ENCODE peak calls at places on chromosomes 1 and 21, in five cellular contexts. S, U, T, F and D are unnamed samples.

GRCh38 chr1:75342799-75343198 is 208.6 kb downstream of the LHX8 start:
- DNase-seq in U (no peak), S (no peak), F (no peak), T (no peak), D (no peak)

GRCh38 chr1:64038965-64039926 is 164.2 kb upstream of the UBE2U start:
- DNase-seq in U (peak; percentile 63), F (peak; percentile 86), T (no peak), S (peak; percentile 98), D (no peak)

GRCh38 chr1:37793773-37794371 is at the start of gene MANEAL:
- DNase-seq in T (peak; percentile 86), F (no peak), S (peak; percentile 26), U (peak; percentile 67), D (peak; percentile 81)

GRCh38 chr1:192906334-192906733 is 97.5 kb downstream of the RGS2 start:
- DNase-seq in S (no peak), U (no peak), T (no peak), F (no peak), D (no peak)

GRCh38 chr1:179230251-179230650 is 774 bp upstream of the ABL2 start:
- DNase-seq in S (peak; percentile 64), U (no peak), T (peak; percentile 29), F (no peak), D (no peak)

GRCh38 chr1:114236517-114236916 is 82.8 kb upstream of the SYT6 start:
- DNase-seq in S (no peak), T (no peak), U (no peak), F (no peak), D (no peak)

GRCh38 chr21:25636727-25637126 is 2.3 kb upstream of the JAM2 start:
- DNase-seq in S (no peak), F (no peak), U (no peak), T (peak; percentile 36), D (no peak)

GRCh38 chr21:34800797-34801518 is 132.2 kb downstream of the CLIC6 start:
- DNase-seq in U (no peak), S (peak; percentile 65), T (no peak), F (no peak), D (no peak)

GRCh38 chr1:31224102-31224501 is 15.6 kb downstream of the NKAIN1 start:
- DNase-seq in S (no peak), U (no peak), T (no peak), F (no peak), D (no peak)

GRCh38 chr1:192462630-192463029 is 112.9 kb upstream of the RGS1 start:
- DNase-seq in T (no peak), F (no peak), S (no peak), U (no peak), D (no peak)

GRCh38 chr21:46324390-46325072 is 575 bp downstream of the PCNT start:
- DNase-seq in F (peak; percentile 63), U (peak; percentile 96), S (peak; percentile 78), T (peak; percentile 98), D (peak; percentile 95)

GRCh38 chr1:247448107-247448778 is 9.7 kb downstream of the OR2B11 start:
- DNase-seq in U (peak; percentile 43), T (no peak), S (peak; percentile 75), F (peak; percentile 30), D (peak; percentile 76)

GRCh38 chr21:36430841-36431240 is 45.6 kb downstream of the CHAF1B start:
- DNase-seq in S (peak; percentile 31), T (no peak), U (no peak), F (no peak), D (no peak)

GRCh38 chr1:207049514-207049913 is 1.5 kb downstream of the YOD1 start:
- DNase-seq in F (no peak), U (no peak), S (no peak), T (no peak), D (no peak)

GRCh38 chr1:222045816-222046215 is 303.9 kb upstream of the DUSP10 start:
- DNase-seq in T (no peak), U (no peak), S (peak; percentile 26), F (no peak), D (no peak)

GRCh38 chr1:65425697-65426096 is 5.2 kb downstream of the LEPR start:
- DNase-seq in U (no peak), F (no peak), S (peak; percentile 83), T (no peak), D (no peak)

GRCh38 chr1:15089244-15089992 is 64.1 kb upstream of the TMEM51 start:
- DNase-seq in F (no peak), T (no peak), U (no peak), S (no peak), D (no peak)

GRCh38 chr1:14896381-14897079 is 257.0 kb upstream of the TMEM51 start:
- DNase-seq in U (no peak), S (peak; percentile 43), F (no peak), T (no peak), D (no peak)

GRCh38 chr1:65493792-65494191 is 73.3 kb downstream of the LEPR start:
- DNase-seq in F (no peak), S (peak; percentile 64), U (no peak), T (no peak), D (no peak)

GRCh38 chr1:1430114-1430982 is 5.1 kb upstream of the VWA1 start:
- DNase-seq in F (no peak), S (peak; percentile 67), T (peak; percentile 28), U (peak; percentile 66), D (peak; percentile 86)

GRCh38 chr1:108527837-108528236 is 32.1 kb upstream of the EEIG2 start:
- DNase-seq in S (no peak), U (no peak), T (no peak), F (no peak), D (no peak)

GRCh38 chr1:227541796-227542152 is 21.6 kb upstream of the ZNF678 start:
- DNase-seq in S (no peak), U (peak; percentile 38), F (no peak), T (no peak), D (peak; percentile 59)

GRCh38 chr1:16615253-16616252 is 2.2 kb upstream of the NBPF1 start:
- DNase-seq in S (no peak), F (peak; percentile 14), T (peak; percentile 53), U (no peak), D (no peak)

GRCh38 chr1:226643167-226643566 is 94.6 kb downstream of the STUM start:
- DNase-seq in S (peak; percentile 69), F (no peak), U (no peak), T (peak; percentile 85), D (no peak)

GRCh38 chr1:194544012-194544411 is 1357.6 kb upstream of the B3GALT2 start:
- DNase-seq in F (no peak), S (no peak), T (no peak), U (no peak), D (no peak)

GRCh38 chr1:2935184-2935583 is 86.1 kb upstream of the ACTRT2 start:
- DNase-seq in F (no peak), S (no peak), T (no peak), U (no peak), D (no peak)

GRCh38 chr1:30126839-30127238 is 596.5 kb downstream of the MATN1 start:
- DNase-seq in F (no peak), T (no peak), S (no peak), U (no peak), D (no peak)

GRCh38 chr1:156704930-156705320 is 458 bp downstream of the CRABP2 start:
- DNase-seq in T (no peak), U (peak; percentile 58), F (no peak), S (peak; percentile 71), D (peak; percentile 39)

GRCh38 chr1:68321084-68321685 is 88.9 kb upstream of the WLS start:
- DNase-seq in F (peak; percentile 27), S (peak; percentile 76), T (no peak), U (peak; percentile 70), D (peak; percentile 65)

GRCh38 chr1:30715216-30715615 is 8.2 kb downstream of the MATN1 start:
- DNase-seq in F (no peak), T (no peak), U (no peak), S (no peak), D (peak; percentile 75)

GRCh38 chr1:220991959-220992704 is 112.9 kb downstream of the HLX start:
- DNase-seq in T (no peak), S (no peak), F (no peak), U (peak; percentile 51), D (no peak)

GRCh38 chr1:22652881-22653316 is at the start of gene C1QB:
- DNase-seq in T (no peak), S (no peak), F (peak; percentile 58), U (no peak), D (no peak)

GRCh38 chr1:223364685-223365382 is 858 bp upstream of the SUSD4 start:
- DNase-seq in S (no peak), T (no peak), F (no peak), U (no peak), D (peak; percentile 48)

GRCh38 chr21:27423073-27423472 is 456.2 kb upstream of the ADAMTS5 start:
- DNase-seq in U (no peak), S (peak; percentile 93), F (peak; percentile 67), T (no peak), D (no peak)

GRCh38 chr1:20499718-20500117 is 8.2 kb downstream of the MUL1 start:
- DNase-seq in U (no peak), F (no peak), S (no peak), T (no peak), D (no peak)

GRCh38 chr1:34684246-34684645 is 70.6 kb upstream of the GJB5 start:
- DNase-seq in F (no peak), T (no peak), U (no peak), S (no peak), D (no peak)

GRCh38 chr1:212718499-212718898 is 18.9 kb upstream of the BATF3 start:
- DNase-seq in S (peak; percentile 22), F (no peak), T (no peak), U (no peak), D (no peak)
- TF ChIP-seq CTCF in S (peak; percentile 26), F (no peak), T (no peak), U (peak; percentile 33), D (no peak)

GRCh38 chr1:26887125-26887524 is 3.0 kb downstream of the GPN2 start:
- DNase-seq in T (no peak), U (no peak), F (no peak), S (peak; percentile 47), D (no peak)
- TF ChIP-seq CTCF in T (peak; percentile 47), U (peak; percentile 45), F (no peak), S (peak; percentile 66), D (no peak)

DNA sequence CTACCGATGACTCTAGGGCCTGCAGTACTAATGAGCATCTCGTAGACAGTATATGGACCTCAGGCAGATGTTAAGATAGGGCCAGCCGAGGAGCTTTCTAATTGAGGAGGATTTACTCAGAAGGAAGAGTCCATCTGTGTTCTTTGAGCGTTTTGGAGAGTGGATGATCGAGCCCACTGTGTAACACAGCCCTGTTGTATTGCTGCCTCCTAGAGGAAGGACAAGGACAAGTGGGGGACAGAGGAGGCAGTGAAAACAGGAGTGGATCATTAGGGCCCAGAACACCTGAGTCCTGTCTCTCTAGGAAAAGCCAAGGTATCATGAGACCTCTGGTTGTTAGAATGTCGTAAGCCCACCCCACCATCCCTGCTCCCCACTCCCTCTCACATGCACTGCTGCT is 62.9 kb downstream of the TBX19 start:
- DNase-seq in F (no peak), U (no peak), T (no peak), S (no peak), D (no peak)
- TF ChIP-seq CTCF in F (no peak), U (peak; percentile 56), T (peak; percentile 27), S (peak; percentile 24), D (no peak)

GRCh38 chr1:176119549-176119948 is 87.5 kb downstream of the COP1 start:
- DNase-seq in T (no peak), U (no peak), S (no peak), F (no peak), D (no peak)
- TF ChIP-seq CTCF in T (peak; percentile 34), U (peak; percentile 32), S (peak; percentile 21), F (no peak), D (no peak)